ENCODE peak calls at places on chromosome 21, in eight cellular contexts. One of them, this sample, is unnamed.

GRCh38 chr21:25708467-25709065 is 26.1 kb downstream of the ATP5PF start:
- DNase-seq in kidney tubule cell: peak; percentile 50
- DNase-seq in epithelial cell of prostate: no peak
- DNase-seq in stimulated activated CD4-positive, alpha-beta T cell treated with anti-CD3 and anti-CD28 coated beads, Interleukin-4, amount 100 ng/mL, for 24 hours: peak; percentile 58
- DNase-seq in NCI-H1436: peak; percentile 46
- DNase-seq in body of pancreas: peak; percentile 44
- DNase-seq in EL: peak; percentile 48
- DNase-seq in dorsolateral prefrontal cortex: no peak
- DNase-seq in this sample: peak; percentile 36

GRCh38 chr21:29124645-29125044 is 5.8 kb upstream of the MAP3K7CL start:
- DNase-seq in dorsolateral prefrontal cortex: no peak
- DNase-seq in epithelial cell of prostate: no peak
- DNase-seq in EL: no peak
- DNase-seq in body of pancreas: no peak
- DNase-seq in kidney tubule cell: no peak
- DNase-seq in stimulated activated CD4-positive, alpha-beta T cell treated with anti-CD3 and anti-CD28 coated beads, Interleukin-4, amount 100 ng/mL, for 24 hours: no peak
- DNase-seq in NCI-H1436: no peak
- DNase-seq in this sample: no peak

GRCh38 chr21:42925114-42925907 is at the start of gene ERVH48-1:
- DNase-seq in dorsolateral prefrontal cortex: no peak
- DNase-seq in body of pancreas: no peak
- DNase-seq in epithelial cell of prostate: no peak
- DNase-seq in kidney tubule cell: no peak
- DNase-seq in NCI-H1436: no peak
- DNase-seq in EL: no peak
- DNase-seq in stimulated activated CD4-positive, alpha-beta T cell treated with anti-CD3 and anti-CD28 coated beads, Interleukin-4, amount 100 ng/mL, for 24 hours: no peak
- DNase-seq in this sample: no peak

GRCh38 chr21:34080693-34081092 is 7.3 kb downstream of the MRPS6 start:
- DNase-seq in stimulated activated CD4-positive, alpha-beta T cell treated with anti-CD3 and anti-CD28 coated beads, Interleukin-4, amount 100 ng/mL, for 24 hours: no peak
- DNase-seq in epithelial cell of prostate: no peak
- DNase-seq in NCI-H1436: no peak
- DNase-seq in kidney tubule cell: no peak
- DNase-seq in dorsolateral prefrontal cortex: no peak
- DNase-seq in EL: peak; percentile 17
- DNase-seq in body of pancreas: no peak
- DNase-seq in this sample: no peak

GRCh38 chr21:35179990-35180557 is 131.0 kb upstream of the RUNX1 start:
- DNase-seq in stimulated activated CD4-positive, alpha-beta T cell treated with anti-CD3 and anti-CD28 coated beads, Interleukin-4, amount 100 ng/mL, for 24 hours: no peak
- DNase-seq in kidney tubule cell: peak; percentile 80
- DNase-seq in epithelial cell of prostate: peak; percentile 60
- DNase-seq in EL: peak; percentile 88
- DNase-seq in dorsolateral prefrontal cortex: no peak
- DNase-seq in NCI-H1436: no peak
- DNase-seq in body of pancreas: no peak
- DNase-seq in this sample: no peak

GRCh38 chr21:36966846-36967657 is 583 bp upstream of the HLCS start:
- DNase-seq in body of pancreas: peak; percentile 43
- DNase-seq in EL: no peak
- DNase-seq in kidney tubule cell: peak; percentile 6
- DNase-seq in dorsolateral prefrontal cortex: no peak
- DNase-seq in epithelial cell of prostate: no peak
- DNase-seq in stimulated activated CD4-positive, alpha-beta T cell treated with anti-CD3 and anti-CD28 coated beads, Interleukin-4, amount 100 ng/mL, for 24 hours: no peak
- DNase-seq in NCI-H1436: no peak
- DNase-seq in this sample: peak; percentile 21

GRCh38 chr21:45358711-45359310 is 46.2 kb upstream of the COL18A1 start:
- DNase-seq in NCI-H1436: no peak
- DNase-seq in stimulated activated CD4-positive, alpha-beta T cell treated with anti-CD3 and anti-CD28 coated beads, Interleukin-4, amount 100 ng/mL, for 24 hours: no peak
- DNase-seq in body of pancreas: no peak
- DNase-seq in kidney tubule cell: no peak
- DNase-seq in epithelial cell of prostate: no peak
- DNase-seq in EL: no peak
- DNase-seq in dorsolateral prefrontal cortex: no peak
- DNase-seq in this sample: no peak

GRCh38 chr21:29376556-29376955 is 77.8 kb downstream of the BACH1 start:
- DNase-seq in epithelial cell of prostate: no peak
- DNase-seq in dorsolateral prefrontal cortex: no peak
- DNase-seq in body of pancreas: peak; percentile 71
- DNase-seq in stimulated activated CD4-positive, alpha-beta T cell treated with anti-CD3 and anti-CD28 coated beads, Interleukin-4, amount 100 ng/mL, for 24 hours: peak; percentile 53
- DNase-seq in NCI-H1436: peak; percentile 12
- DNase-seq in EL: peak; percentile 43
- DNase-seq in kidney tubule cell: peak; percentile 20
- DNase-seq in this sample: peak; percentile 8

GRCh38 chr21:26941436-26941835 is 25.5 kb downstream of the ADAMTS5 start:
- DNase-seq in stimulated activated CD4-positive, alpha-beta T cell treated with anti-CD3 and anti-CD28 coated beads, Interleukin-4, amount 100 ng/mL, for 24 hours: no peak
- DNase-seq in EL: peak; percentile 41
- DNase-seq in kidney tubule cell: peak; percentile 33
- DNase-seq in NCI-H1436: no peak
- DNase-seq in dorsolateral prefrontal cortex: no peak
- DNase-seq in epithelial cell of prostate: no peak
- DNase-seq in body of pancreas: no peak
- DNase-seq in this sample: no peak

GRCh38 chr21:27645285-27645684 is 678.4 kb upstream of the ADAMTS5 start:
- DNase-seq in epithelial cell of prostate: peak; percentile 86
- DNase-seq in stimulated activated CD4-positive, alpha-beta T cell treated with anti-CD3 and anti-CD28 coated beads, Interleukin-4, amount 100 ng/mL, for 24 hours: no peak
- DNase-seq in kidney tubule cell: peak; percentile 52
- DNase-seq in NCI-H1436: no peak
- DNase-seq in body of pancreas: no peak
- DNase-seq in EL: peak; percentile 32
- DNase-seq in dorsolateral prefrontal cortex: no peak
- DNase-seq in this sample: no peak

GRCh38 chr21:37877171-37877570 is 39.1 kb downstream of the KCNJ6 start:
- DNase-seq in kidney tubule cell: peak; percentile 69
- DNase-seq in dorsolateral prefrontal cortex: no peak
- DNase-seq in NCI-H1436: no peak
- DNase-seq in body of pancreas: no peak
- DNase-seq in EL: peak; percentile 50
- DNase-seq in stimulated activated CD4-positive, alpha-beta T cell treated with anti-CD3 and anti-CD28 coated beads, Interleukin-4, amount 100 ng/mL, for 24 hours: no peak
- DNase-seq in epithelial cell of prostate: no peak
- DNase-seq in this sample: no peak

GRCh38 chr21:41993744-41994143 is 16.4 kb downstream of the ZBTB21 start:
- DNase-seq in dorsolateral prefrontal cortex: no peak
- DNase-seq in body of pancreas: no peak
- DNase-seq in kidney tubule cell: no peak
- DNase-seq in epithelial cell of prostate: no peak
- DNase-seq in NCI-H1436: no peak
- DNase-seq in EL: peak; percentile 88
- DNase-seq in stimulated activated CD4-positive, alpha-beta T cell treated with anti-CD3 and anti-CD28 coated beads, Interleukin-4, amount 100 ng/mL, for 24 hours: no peak
- DNase-seq in this sample: no peak

GRCh38 chr21:36696390-36696639 is 2.6 kb upstream of the SIM2 start:
- DNase-seq in body of pancreas: no peak
- DNase-seq in epithelial cell of prostate: no peak
- DNase-seq in dorsolateral prefrontal cortex: no peak
- DNase-seq in kidney tubule cell: no peak
- DNase-seq in EL: no peak
- DNase-seq in stimulated activated CD4-positive, alpha-beta T cell treated with anti-CD3 and anti-CD28 coated beads, Interleukin-4, amount 100 ng/mL, for 24 hours: no peak
- DNase-seq in NCI-H1436: no peak
- DNase-seq in this sample: no peak

GRCh38 chr21:36759348-36760083 is 60.6 kb downstream of the SIM2 start:
- DNase-seq in NCI-H1436: no peak
- DNase-seq in dorsolateral prefrontal cortex: no peak
- DNase-seq in epithelial cell of prostate: no peak
- DNase-seq in stimulated activated CD4-positive, alpha-beta T cell treated with anti-CD3 and anti-CD28 coated beads, Interleukin-4, amount 100 ng/mL, for 24 hours: no peak
- DNase-seq in EL: no peak
- DNase-seq in body of pancreas: no peak
- DNase-seq in kidney tubule cell: no peak
- DNase-seq in this sample: no peak

GRCh38 chr21:45303111-45303615 is 15.5 kb upstream of the POFUT2 start:
- DNase-seq in epithelial cell of prostate: no peak
- DNase-seq in stimulated activated CD4-positive, alpha-beta T cell treated with anti-CD3 and anti-CD28 coated beads, Interleukin-4, amount 100 ng/mL, for 24 hours: no peak
- DNase-seq in body of pancreas: peak; percentile 5
- DNase-seq in kidney tubule cell: no peak
- DNase-seq in NCI-H1436: no peak
- DNase-seq in EL: no peak
- DNase-seq in dorsolateral prefrontal cortex: peak; percentile 35
- DNase-seq in this sample: no peak

GRCh38 chr21:42118901-42119300 is 47.8 kb downstream of the UMODL1 start:
- DNase-seq in epithelial cell of prostate: no peak
- DNase-seq in kidney tubule cell: no peak
- DNase-seq in NCI-H1436: no peak
- DNase-seq in EL: no peak
- DNase-seq in stimulated activated CD4-positive, alpha-beta T cell treated with anti-CD3 and anti-CD28 coated beads, Interleukin-4, amount 100 ng/mL, for 24 hours: no peak
- DNase-seq in body of pancreas: no peak
- DNase-seq in dorsolateral prefrontal cortex: no peak
- DNase-seq in this sample: no peak